ENCODE peak calls at places on chromosome 6, in eight cellular contexts. One of them, this sample, is unnamed.

GRCh38 chr6:134347916-134348805 is 30.2 kb upstream of the SGK1 start:
- DNase-seq in PC-9: no peak
- DNase-seq in left lung: no peak
- DNase-seq in Peyer's patch: no peak
- DNase-seq in aorta: peak; percentile 59
- DNase-seq in right lobe of liver: no peak
- DNase-seq in CD8-positive, alpha-beta memory T cell: no peak
- DNase-seq in neuronal stem cell: no peak
- DNase-seq in this sample: no peak

GRCh38 chr6:79602859-79603258 is 28.3 kb upstream of the SH3BGRL2 start:
- DNase-seq in CD8-positive, alpha-beta memory T cell: no peak
- DNase-seq in neuronal stem cell: no peak
- DNase-seq in Peyer's patch: no peak
- DNase-seq in right lobe of liver: no peak
- DNase-seq in left lung: no peak
- DNase-seq in aorta: no peak
- DNase-seq in PC-9: no peak
- DNase-seq in this sample: no peak

GRCh38 chr6:161446934-161447333 is 173.1 kb upstream of the AGPAT4 start:
- DNase-seq in CD8-positive, alpha-beta memory T cell: no peak
- DNase-seq in neuronal stem cell: no peak
- DNase-seq in Peyer's patch: no peak
- DNase-seq in aorta: no peak
- DNase-seq in right lobe of liver: no peak
- DNase-seq in left lung: no peak
- DNase-seq in PC-9: no peak
- DNase-seq in this sample: no peak

GRCh38 chr6:139407718-139408222 is 33.3 kb upstream of the CITED2 start:
- DNase-seq in Peyer's patch: no peak
- DNase-seq in right lobe of liver: no peak
- DNase-seq in PC-9: peak; percentile 51
- DNase-seq in aorta: no peak
- DNase-seq in CD8-positive, alpha-beta memory T cell: no peak
- DNase-seq in left lung: no peak
- DNase-seq in neuronal stem cell: no peak
- DNase-seq in this sample: no peak

GRCh38 chr6:72760130-72760793 is 138.4 kb downstream of the KCNQ5 start:
- DNase-seq in Peyer's patch: no peak
- DNase-seq in left lung: no peak
- DNase-seq in CD8-positive, alpha-beta memory T cell: no peak
- DNase-seq in right lobe of liver: peak; percentile 43
- DNase-seq in PC-9: no peak
- DNase-seq in aorta: no peak
- DNase-seq in neuronal stem cell: no peak
- DNase-seq in this sample: no peak

GRCh38 chr6:167803816-167804215 is 22.9 kb upstream of the AFDN start:
- DNase-seq in left lung: no peak
- DNase-seq in neuronal stem cell: no peak
- DNase-seq in aorta: no peak
- DNase-seq in CD8-positive, alpha-beta memory T cell: no peak
- DNase-seq in PC-9: no peak
- DNase-seq in Peyer's patch: no peak
- DNase-seq in right lobe of liver: no peak
- DNase-seq in this sample: no peak

GRCh38 chr6:108524528-108525218 is 36.0 kb upstream of the FOXO3 start:
- DNase-seq in CD8-positive, alpha-beta memory T cell: no peak
- DNase-seq in Peyer's patch: no peak
- DNase-seq in left lung: no peak
- DNase-seq in aorta: no peak
- DNase-seq in PC-9: no peak
- DNase-seq in neuronal stem cell: no peak
- DNase-seq in right lobe of liver: no peak
- DNase-seq in this sample: no peak

GRCh38 chr6:98971303-98971702 is 23.6 kb upstream of the FBXL4 start:
- DNase-seq in left lung: no peak
- DNase-seq in aorta: no peak
- DNase-seq in neuronal stem cell: no peak
- DNase-seq in Peyer's patch: no peak
- DNase-seq in right lobe of liver: no peak
- DNase-seq in CD8-positive, alpha-beta memory T cell: no peak
- DNase-seq in PC-9: no peak
- DNase-seq in this sample: no peak

GRCh38 chr6:34592208-34592952 is 36.3 kb upstream of the SPDEF start:
- DNase-seq in Peyer's patch: no peak
- DNase-seq in neuronal stem cell: no peak
- DNase-seq in CD8-positive, alpha-beta memory T cell: no peak
- DNase-seq in right lobe of liver: peak; percentile 27
- DNase-seq in left lung: no peak
- DNase-seq in aorta: no peak
- DNase-seq in PC-9: no peak
- DNase-seq in this sample: no peak

GRCh38 chr6:17396256-17396655 is 2.9 kb downstream of the CAP2 start:
- DNase-seq in aorta: no peak
- DNase-seq in right lobe of liver: no peak
- DNase-seq in CD8-positive, alpha-beta memory T cell: no peak
- DNase-seq in neuronal stem cell: no peak
- DNase-seq in PC-9: no peak
- DNase-seq in Peyer's patch: no peak
- DNase-seq in left lung: no peak
- DNase-seq in this sample: no peak

GRCh38 chr6:17393335-17394191 is at the start of gene CAP2:
- DNase-seq in left lung: peak; percentile 83
- DNase-seq in aorta: peak; percentile 77
- DNase-seq in right lobe of liver: peak; percentile 71
- DNase-seq in PC-9: peak; percentile 74
- DNase-seq in neuronal stem cell: peak; percentile 75
- DNase-seq in Peyer's patch: no peak
- DNase-seq in CD8-positive, alpha-beta memory T cell: no peak
- DNase-seq in this sample: no peak

GRCh38 chr6:17394192-17394611 is 807 bp downstream of the CAP2 start:
- DNase-seq in PC-9: peak; percentile 75
- DNase-seq in aorta: peak; percentile 56
- DNase-seq in left lung: no peak
- DNase-seq in neuronal stem cell: no peak
- DNase-seq in Peyer's patch: no peak
- DNase-seq in right lobe of liver: peak; percentile 49
- DNase-seq in CD8-positive, alpha-beta memory T cell: no peak
- DNase-seq in this sample: no peak

GRCh38 chr6:17395112-17395511 is 1.7 kb downstream of the CAP2 start:
- DNase-seq in Peyer's patch: no peak
- DNase-seq in aorta: no peak
- DNase-seq in neuronal stem cell: no peak
- DNase-seq in left lung: no peak
- DNase-seq in CD8-positive, alpha-beta memory T cell: no peak
- DNase-seq in right lobe of liver: no peak
- DNase-seq in PC-9: no peak
- DNase-seq in this sample: no peak

DNA sequence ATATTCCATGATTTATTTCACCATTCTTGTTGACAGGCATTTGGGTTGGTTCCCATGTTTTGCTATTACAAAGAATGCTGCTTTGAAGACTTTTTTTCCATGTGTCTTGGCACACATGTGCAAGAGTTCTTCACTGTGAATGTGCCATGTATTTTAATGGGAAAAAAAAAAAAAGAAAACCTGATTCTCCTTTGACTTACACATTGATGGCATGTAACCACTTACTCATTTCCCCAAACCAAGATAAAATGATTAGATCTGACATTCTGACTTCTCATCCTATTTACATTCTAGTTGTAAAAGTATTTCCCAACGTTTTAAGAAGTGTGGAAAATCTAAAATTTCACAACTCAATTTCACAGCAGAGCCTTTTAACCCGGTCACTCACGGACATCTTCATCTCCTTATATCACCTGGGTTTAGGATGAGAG is 4.4 kb downstream of the CAP2 start:
- DNase-seq in Peyer's patch: no peak
- DNase-seq in aorta: no peak
- DNase-seq in CD8-positive, alpha-beta memory T cell: no peak
- DNase-seq in neuronal stem cell: no peak
- DNase-seq in right lobe of liver: no peak
- DNase-seq in PC-9: no peak
- DNase-seq in left lung: no peak
- DNase-seq in this sample: no peak
- H3K27me3 ChIP-seq in Peyer's patch: no peaks in the 10 kb centered on the region
- H3K27me3 ChIP-seq in aorta: no peaks in the 10 kb centered on the region
- H3K27me3 ChIP-seq in CD8-positive, alpha-beta memory T cell: peaks cover 15% of the 10 kb centered on the region
- H3K27me3 ChIP-seq in neuronal stem cell: no peaks in the 10 kb centered on the region
- H3K27me3 ChIP-seq in right lobe of liver: no peaks in the 10 kb centered on the region
- H3K27me3 ChIP-seq in PC-9: no peaks in the 10 kb centered on the region
- H3K27me3 ChIP-seq in left lung: peaks cover 36% of the 10 kb centered on the region
- H3K27me3 ChIP-seq in this sample: peaks cover 8% of the 10 kb centered on the region

GRCh38 chr6:33113720-33114119 is 37.9 kb downstream of the HLA-DPB1 start:
- DNase-seq in aorta: no peak
- DNase-seq in neuronal stem cell: no peak
- DNase-seq in left lung: no peak
- DNase-seq in PC-9: no peak
- DNase-seq in right lobe of liver: no peak
- DNase-seq in Peyer's patch: peak; percentile 53
- DNase-seq in CD8-positive, alpha-beta memory T cell: no peak
- DNase-seq in this sample: no peak
- H3K27me3 ChIP-seq in aorta: no peaks in the 10 kb centered on the region
- H3K27me3 ChIP-seq in neuronal stem cell: peaks cover 5% of the 10 kb centered on the region
- H3K27me3 ChIP-seq in left lung: peaks cover 64% of the 10 kb centered on the region
- H3K27me3 ChIP-seq in PC-9: peaks cover 73% of the 10 kb centered on the region
- H3K27me3 ChIP-seq in right lobe of liver: no peaks in the 10 kb centered on the region
- H3K27me3 ChIP-seq in Peyer's patch: peaks cover 16% of the 10 kb centered on the region
- H3K27me3 ChIP-seq in CD8-positive, alpha-beta memory T cell: peaks cover 27% of the 10 kb centered on the region
- H3K27me3 ChIP-seq in this sample: peaks cover 23% of the 10 kb centered on the region

GRCh38 chr6:129324345-129324744 is 385.6 kb downstream of the ARHGAP18 start:
- DNase-seq in PC-9: no peak
- DNase-seq in CD8-positive, alpha-beta memory T cell: no peak
- DNase-seq in aorta: no peak
- DNase-seq in right lobe of liver: no peak
- DNase-seq in left lung: no peak
- DNase-seq in neuronal stem cell: no peak
- DNase-seq in Peyer's patch: no peak
- DNase-seq in this sample: no peak
- H3K27me3 ChIP-seq in PC-9: no peaks in the 10 kb centered on the region
- H3K27me3 ChIP-seq in CD8-positive, alpha-beta memory T cell: no peaks in the 10 kb centered on the region
- H3K27me3 ChIP-seq in aorta: no peaks in the 10 kb centered on the region
- H3K27me3 ChIP-seq in right lobe of liver: no peaks in the 10 kb centered on the region
- H3K27me3 ChIP-seq in left lung: no peaks in the 10 kb centered on the region
- H3K27me3 ChIP-seq in neuronal stem cell: peaks cover 2% of the 10 kb centered on the region
- H3K27me3 ChIP-seq in Peyer's patch: no peaks in the 10 kb centered on the region
- H3K27me3 ChIP-seq in this sample: no peaks in the 10 kb centered on the region

GRCh38 chr6:138162947-138163569 is 1.3 kb downstream of the ARFGEF3 start:
- DNase-seq in aorta: no peak
- DNase-seq in Peyer's patch: no peak
- DNase-seq in CD8-positive, alpha-beta memory T cell: no peak
- DNase-seq in PC-9: no peak
- DNase-seq in left lung: no peak
- DNase-seq in neuronal stem cell: no peak
- DNase-seq in right lobe of liver: no peak
- DNase-seq in this sample: no peak
- H3K27me3 ChIP-seq in aorta: no peaks in the 10 kb centered on the region
- H3K27me3 ChIP-seq in Peyer's patch: no peaks in the 10 kb centered on the region
- H3K27me3 ChIP-seq in CD8-positive, alpha-beta memory T cell: peaks cover 33% of the 10 kb centered on the region
- H3K27me3 ChIP-seq in PC-9: no peaks in the 10 kb centered on the region
- H3K27me3 ChIP-seq in left lung: peaks cover 63% of the 10 kb centered on the region
- H3K27me3 ChIP-seq in neuronal stem cell: peaks cover 10% of the 10 kb centered on the region
- H3K27me3 ChIP-seq in right lobe of liver: peaks cover 4% of the 10 kb centered on the region
- H3K27me3 ChIP-seq in this sample: peaks cover 35% of the 10 kb centered on the region

GRCh38 chr6:19204445-19204844 is 632.7 kb upstream of the ID4 start:
- DNase-seq in aorta: no peak
- DNase-seq in CD8-positive, alpha-beta memory T cell: no peak
- DNase-seq in PC-9: no peak
- DNase-seq in right lobe of liver: no peak
- DNase-seq in neuronal stem cell: no peak
- DNase-seq in left lung: no peak
- DNase-seq in Peyer's patch: no peak
- DNase-seq in this sample: no peak

GRCh38 chr6:19210849-19211590 is 626.1 kb upstream of the ID4 start:
- DNase-seq in aorta: no peak
- DNase-seq in Peyer's patch: no peak
- DNase-seq in left lung: peak; percentile 32
- DNase-seq in right lobe of liver: peak; percentile 49
- DNase-seq in neuronal stem cell: peak; percentile 6
- DNase-seq in CD8-positive, alpha-beta memory T cell: no peak
- DNase-seq in PC-9: no peak
- DNase-seq in this sample: no peak

GRCh38 chr6:19205076-19205475 is 632.1 kb upstream of the ID4 start:
- DNase-seq in Peyer's patch: no peak
- DNase-seq in neuronal stem cell: no peak
- DNase-seq in right lobe of liver: no peak
- DNase-seq in aorta: no peak
- DNase-seq in CD8-positive, alpha-beta memory T cell: no peak
- DNase-seq in left lung: no peak
- DNase-seq in PC-9: no peak
- DNase-seq in this sample: no peak

GRCh38 chr6:19214231-19214630 is 622.9 kb upstream of the ID4 start:
- DNase-seq in neuronal stem cell: no peak
- DNase-seq in PC-9: no peak
- DNase-seq in CD8-positive, alpha-beta memory T cell: no peak
- DNase-seq in left lung: no peak
- DNase-seq in Peyer's patch: no peak
- DNase-seq in right lobe of liver: no peak
- DNase-seq in aorta: no peak
- DNase-seq in this sample: no peak

GRCh38 chr6:19209202-19209601 is 628.0 kb upstream of the ID4 start:
- DNase-seq in aorta: no peak
- DNase-seq in CD8-positive, alpha-beta memory T cell: no peak
- DNase-seq in neuronal stem cell: no peak
- DNase-seq in PC-9: no peak
- DNase-seq in right lobe of liver: no peak
- DNase-seq in Peyer's patch: no peak
- DNase-seq in left lung: no peak
- DNase-seq in this sample: no peak
- H3K27me3 ChIP-seq in aorta: no peaks in the 10 kb centered on the region
- H3K27me3 ChIP-seq in CD8-positive, alpha-beta memory T cell: no peaks in the 10 kb centered on the region
- H3K27me3 ChIP-seq in neuronal stem cell: no peaks in the 10 kb centered on the region
- H3K27me3 ChIP-seq in PC-9: no peaks in the 10 kb centered on the region
- H3K27me3 ChIP-seq in right lobe of liver: no peaks in the 10 kb centered on the region
- H3K27me3 ChIP-seq in Peyer's patch: no peaks in the 10 kb centered on the region
- H3K27me3 ChIP-seq in left lung: no peaks in the 10 kb centered on the region
- H3K27me3 ChIP-seq in this sample: no peaks in the 10 kb centered on the region

DNA sequence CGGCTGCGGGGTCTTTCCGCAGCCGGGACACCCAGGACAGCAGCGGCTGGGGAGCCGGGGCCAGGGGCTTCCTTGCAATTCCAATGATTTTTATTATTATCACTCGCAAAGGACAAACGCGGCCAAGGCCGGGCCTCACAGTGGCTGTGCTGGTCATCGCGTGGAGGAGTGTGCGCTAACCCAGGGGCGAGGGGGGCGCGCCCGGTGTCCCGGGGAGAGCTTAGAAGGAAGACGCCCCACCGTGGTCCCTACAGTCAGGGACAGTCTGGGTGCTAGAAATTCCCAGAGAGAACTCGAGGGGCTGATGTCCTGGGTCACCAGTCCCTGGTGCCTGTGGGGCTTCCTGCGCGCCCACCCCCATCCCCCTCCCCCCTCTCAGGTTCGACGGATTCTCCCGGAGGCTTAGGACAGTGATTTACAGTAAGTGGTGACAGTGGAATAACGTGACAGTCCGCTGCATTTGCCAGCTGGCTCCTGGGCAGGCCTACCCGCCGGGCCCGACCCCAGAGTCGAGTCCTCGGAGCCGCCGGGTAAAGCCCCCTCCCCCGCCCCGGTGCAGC is 9.5 kb downstream of the FOXC1 start:
- DNase-seq in aorta: peak; percentile 60
- DNase-seq in Peyer's patch: no peak
- DNase-seq in right lobe of liver: no peak
- DNase-seq in PC-9: no peak
- DNase-seq in CD8-positive, alpha-beta memory T cell: no peak
- DNase-seq in neuronal stem cell: no peak
- DNase-seq in left lung: peak; percentile 73
- DNase-seq in this sample: no peak
- H3K27me3 ChIP-seq in aorta: no peaks in the 10 kb centered on the region
- H3K27me3 ChIP-seq in Peyer's patch: peaks cover 25% of the 10 kb centered on the region
- H3K27me3 ChIP-seq in right lobe of liver: peaks cover 2% of the 10 kb centered on the region
- H3K27me3 ChIP-seq in PC-9: no peaks in the 10 kb centered on the region
- H3K27me3 ChIP-seq in CD8-positive, alpha-beta memory T cell: peaks cover 19% of the 10 kb centered on the region
- H3K27me3 ChIP-seq in neuronal stem cell: peaks cover 99% of the 10 kb centered on the region
- H3K27me3 ChIP-seq in left lung: peaks cover 100% of the 10 kb centered on the region
- H3K27me3 ChIP-seq in this sample: peaks cover 47% of the 10 kb centered on the region

GRCh38 chr6:105985098-105985815 is 100.9 kb upstream of the PRDM1 start:
- DNase-seq in aorta: no peak
- DNase-seq in right lobe of liver: no peak
- DNase-seq in Peyer's patch: no peak
- DNase-seq in PC-9: peak; percentile 10
- DNase-seq in left lung: no peak
- DNase-seq in neuronal stem cell: no peak
- DNase-seq in CD8-positive, alpha-beta memory T cell: no peak
- DNase-seq in this sample: no peak
- H3K27me3 ChIP-seq in aorta: peaks cover 6% of the 10 kb centered on the region
- H3K27me3 ChIP-seq in right lobe of liver: peaks cover 7% of the 10 kb centered on the region
- H3K27me3 ChIP-seq in Peyer's patch: no peaks in the 10 kb centered on the region
- H3K27me3 ChIP-seq in PC-9: no peaks in the 10 kb centered on the region
- H3K27me3 ChIP-seq in left lung: peaks cover 96% of the 10 kb centered on the region
- H3K27me3 ChIP-seq in neuronal stem cell: peaks cover 68% of the 10 kb centered on the region
- H3K27me3 ChIP-seq in CD8-positive, alpha-beta memory T cell: peaks cover 8% of the 10 kb centered on the region
- H3K27me3 ChIP-seq in this sample: peaks cover 12% of the 10 kb centered on the region